ENCODE peak calls at places on chromosomes 6 and 20, in ten cellular contexts. M is endothelial cell; J is NCI-H774; T is RPMI8226; V is activated naive CD4-positive, alpha-beta T cell treated with anti-CD3 and anti-CD28 coated beads, Interleukin-2, amount 50 U/mL, for 16 hours; N is NCI-H460; Z is lung microvascular endothelial cell; P is cardiac fibroblast; G is bronchial epithelial cell; D is astrocyte of the spinal cord. W is an unnamed sample.

GRCh38 chr6:46220351-46221220 is 49.8 kb upstream of the ENPP5 start:
- DNase-seq in M (no peak), J (no peak), T (no peak), V (no peak), N (no peak), Z (no peak), P (peak; percentile 6), G (no peak), D (no peak), W (no peak)

GRCh38 chr6:32825966-32826365 is 9.2 kb upstream of the HLA-DOB start:
- DNase-seq in M (no peak), J (no peak), T (peak; percentile 6), V (no peak), N (peak; percentile 73), Z (peak; percentile 38), P (peak; percentile 80), G (peak; percentile 68), D (peak; percentile 29), W (no peak)

GRCh38 chr6:958531-958930 is 265.6 kb upstream of the EXOC2 start:
- DNase-seq in M (no peak), J (no peak), T (no peak), V (no peak), N (no peak), Z (no peak), P (no peak), G (peak; percentile 27), D (peak; percentile 80), W (peak; percentile 33)

GRCh38 chr6:108250240-108250866 is 10.5 kb downstream of the SNX3 start:
- DNase-seq in M (no peak), J (no peak), T (no peak), V (no peak), N (no peak), Z (no peak), P (peak; percentile 23), G (peak; percentile 4), D (peak; percentile 43), W (no peak)

GRCh38 chr6:42791706-42792320 is 10.0 kb downstream of the BICRAL start:
- DNase-seq in M (no peak), J (peak; percentile 72), T (no peak), V (no peak), N (no peak), Z (no peak), P (no peak), G (peak; percentile 72), D (no peak), W (no peak)

GRCh38 chr6:32175711-32176475 is at the start of gene AGPAT1:
- DNase-seq in M (peak; percentile 88), J (peak; percentile 91), T (peak; percentile 98), V (peak; percentile 97), N (peak; percentile 90), Z (peak; percentile 98), P (peak; percentile 99), G (peak; percentile 89), D (peak; percentile 97), W (peak; percentile 86)

GRCh38 chr6:18545726-18546125 is 158.6 kb downstream of the RNF144B start:
- DNase-seq in M (no peak), J (no peak), T (no peak), V (no peak), N (no peak), Z (no peak), P (peak; percentile 41), G (peak; percentile 5), D (peak; percentile 17), W (no peak)

GRCh38 chr20:7637184-7637583 is 303.1 kb downstream of the HAO1 start:
- DNase-seq in M (no peak), J (no peak), T (no peak), V (no peak), N (no peak), Z (no peak), P (peak; percentile 11), G (no peak), D (no peak), W (no peak)

GRCh38 chr6:69022991-69023390 is 387.9 kb downstream of the ADGRB3 start:
- DNase-seq in M (no peak), J (no peak), T (no peak), V (no peak), N (peak; percentile 29), Z (no peak), P (no peak), G (peak; percentile 52), D (peak; percentile 55), W (no peak)

GRCh38 chr6:133286765-133287164 is 45.6 kb downstream of the EYA4 start:
- DNase-seq in M (peak; percentile 23), J (no peak), T (no peak), V (no peak), N (peak; percentile 17), Z (no peak), P (peak; percentile 53), G (peak; percentile 25), D (peak; percentile 24), W (no peak)

GRCh38 chr6:43669050-43669921 is 18.3 kb downstream of the MRPS18A start:
- DNase-seq in M (no peak), J (no peak), T (peak; percentile 15), V (no peak), N (no peak), Z (peak; percentile 13), P (peak; percentile 83), G (peak; percentile 43), D (peak; percentile 13), W (peak; percentile 11)

GRCh38 chr6:114432380-114432779 is 89.6 kb upstream of the HS3ST5 start:
- DNase-seq in M (no peak), J (no peak), T (no peak), V (no peak), N (no peak), Z (no peak), P (no peak), G (no peak), D (no peak), W (no peak)

GRCh38 chr20:10604865-10605440 is 68.8 kb downstream of the JAG1 start:
- DNase-seq in M (no peak), J (no peak), T (no peak), V (no peak), N (no peak), Z (no peak), P (no peak), G (no peak), D (no peak), W (no peak)

GRCh38 chr6:130207979-130208649 is 14.6 kb downstream of the SAMD3 start:
- DNase-seq in M (no peak), J (no peak), T (no peak), V (no peak), N (no peak), Z (no peak), P (no peak), G (no peak), D (no peak), W (no peak)

GRCh38 chr20:16007164-16007563 is 566.1 kb downstream of the KIF16B start:
- DNase-seq in M (no peak), J (no peak), T (peak; percentile 50), V (no peak), N (no peak), Z (no peak), P (no peak), G (no peak), D (no peak), W (no peak)

GRCh38 chr20:2379511-2380229 is 1.0 kb upstream of the TGM6 start:
- DNase-seq in M (no peak), J (no peak), T (no peak), V (no peak), N (no peak), Z (no peak), P (no peak), G (no peak), D (no peak), W (no peak)